ENCODE peak calls at places on chromosomes 1 and 21, in ten cellular contexts. E is HepG2, Q is cardiac fibroblast, T is fibroblast of lung, V is A549, A is mammary epithelial cell, L is fibroblast of pulmonary artery, W is dorsolateral prefrontal cortex, Y is heart right ventricle, M is fibroblast of mammary gland. P is an unnamed sample.

GRCh38 chr21:46195595-46196195 is 11.4 kb upstream of the SPATC1L start:
- DNase-seq in E (no peak), Q (no peak), T (no peak), V (no peak), A (no peak), L (no peak), W (no peak), Y (no peak), M (no peak), P (no peak)

GRCh38 chr21:45698493-45698947 is 55.0 kb downstream of the PCBP3 start:
- DNase-seq in E (no peak), Q (peak), T (peak), V (no peak), A (peak), L (peak), W (no peak), Y (peak), M (peak), P (no peak)

GRCh38 chr1:199794105-199794863 is 233.2 kb upstream of the NR5A2 start:
- DNase-seq in E (no peak), Q (peak), T (no peak), V (peak), A (peak), L (peak), W (no peak), Y (no peak), M (no peak), P (no peak)

GRCh38 chr1:207845109-207845508 is 65.8 kb downstream of the CD34 start:
- DNase-seq in E (no peak), Q (no peak), T (no peak), V (no peak), A (no peak), L (no peak), W (no peak), Y (no peak), M (no peak), P (no peak)

GRCh38 chr1:6359568-6360496 is 33.7 kb downstream of the ACOT7 start:
- DNase-seq in E (peak), Q (peak), T (peak), V (peak), A (peak), L (peak), W (no peak), Y (peak), M (peak), P (peak)

GRCh38 chr1:13469343-13469742 is 44.5 kb downstream of the LRRC38 start:
- DNase-seq in E (peak), Q (no peak), T (no peak), V (peak), A (no peak), L (peak), W (no peak), Y (no peak), M (no peak), P (peak)

GRCh38 chr1:58870298-58870676 is 86.4 kb upstream of the JUN start:
- DNase-seq in E (no peak), Q (no peak), T (peak), V (no peak), A (no peak), L (no peak), W (no peak), Y (no peak), M (no peak), P (no peak)

GRCh38 chr1:211327341-211327921 is 798 bp downstream of the TRAF5 start:
- DNase-seq in E (no peak), Q (peak), T (peak), V (no peak), A (peak), L (peak), W (no peak), Y (no peak), M (peak), P (peak)

GRCh38 chr21:44297525-44298290 is 2.1 kb upstream of the PFKL start:
- DNase-seq in E (peak), Q (peak), T (peak), V (peak), A (peak), L (peak), W (peak), Y (peak), M (peak), P (peak)

GRCh38 chr1:232192781-232193450 is 437.0 kb downstream of the SIPA1L2 start:
- DNase-seq in E (no peak), Q (no peak), T (peak), V (no peak), A (peak), L (no peak), W (no peak), Y (no peak), M (no peak), P (no peak)

GRCh38 chr1:41221995-41222991 is 19.8 kb downstream of the SCMH1 start:
- DNase-seq in E (no peak), Q (peak), T (peak), V (no peak), A (peak), L (peak), W (no peak), Y (no peak), M (no peak), P (peak)

GRCh38 chr1:15245593-15246325 is 1.3 kb upstream of the FHAD1 start:
- DNase-seq in E (no peak), Q (peak), T (peak), V (no peak), A (peak), L (peak), W (no peak), Y (no peak), M (peak), P (no peak)

GRCh38 chr1:99501871-99502270 is 144.0 kb upstream of the PALMD start:
- DNase-seq in E (peak), Q (no peak), T (no peak), V (no peak), A (no peak), L (no peak), W (no peak), Y (no peak), M (no peak), P (no peak)

GRCh38 chr1:226123212-226123560 is 60.7 kb downstream of the H3-3A start:
- DNase-seq in E (no peak), Q (no peak), T (no peak), V (no peak), A (no peak), L (no peak), W (peak), Y (no peak), M (no peak), P (no peak)

GRCh38 chr1:240539031-240539430 is 72.9 kb downstream of the GREM2 start:
- DNase-seq in E (no peak), Q (no peak), T (peak), V (no peak), A (no peak), L (no peak), W (no peak), Y (no peak), M (no peak), P (no peak)

DNA sequence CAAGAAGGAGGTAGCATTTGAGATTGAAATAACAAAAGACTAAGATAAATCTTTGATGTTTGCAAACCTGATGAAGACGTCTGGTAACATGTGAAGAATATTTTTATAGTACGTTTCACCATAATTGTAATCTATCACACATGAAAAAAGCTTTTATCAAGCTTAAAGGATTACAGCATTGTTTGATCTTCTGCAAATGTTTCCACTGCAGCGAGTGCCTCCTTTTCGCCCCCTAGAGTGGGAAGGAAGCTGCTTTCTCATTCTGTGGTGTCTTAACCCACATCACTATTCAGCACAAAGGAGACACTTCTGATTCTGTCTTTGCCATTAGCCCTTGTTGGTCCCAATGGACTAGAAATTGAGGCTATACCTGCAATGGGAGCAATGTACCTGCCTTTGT is 46.0 kb upstream of the IL12RB2 start:
- DNase-seq in E (no peak), Q (no peak), T (no peak), V (no peak), A (no peak), L (no peak), W (no peak), Y (no peak), M (no peak), P (no peak)
- TF ChIP-seq CTCF in E (no peak), Q (peak), T (no peak), V (no peak), A (no peak), L (peak), W (no peak), Y (no peak), M (peak), P (no peak)

GRCh38 chr1:93078935-93079654 is at the start of gene MTF2:
- DNase-seq in E (peak), Q (peak), T (peak), V (peak), A (peak), L (peak), W (peak), Y (peak), M (peak), P (peak)
- TF ChIP-seq CTCF in E (peak), Q (no peak), T (no peak), V (no peak), A (no peak), L (no peak), W (peak), Y (no peak), M (no peak), P (no peak)

DNA sequence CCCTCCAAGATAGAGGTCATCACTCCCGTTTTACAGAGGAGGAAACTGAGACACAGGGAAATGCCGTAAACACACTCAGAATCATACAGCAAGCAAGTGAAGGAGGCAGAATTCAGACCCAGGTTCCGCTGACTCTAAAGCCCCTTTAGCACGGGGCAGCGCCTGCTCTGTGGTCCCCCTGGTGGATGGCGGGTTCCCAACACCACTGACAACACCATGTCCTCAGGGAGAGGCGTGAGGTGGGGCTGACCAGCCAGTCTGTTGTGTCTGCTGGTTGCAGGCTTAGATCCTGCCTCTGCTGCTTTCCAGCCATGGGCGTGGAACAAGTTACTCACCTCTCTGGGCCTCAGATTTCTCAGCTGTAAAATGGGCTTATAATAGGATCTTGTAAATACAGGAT is 617.3 kb downstream of the MATN1 start:
- DNase-seq in E (peak), Q (peak), T (peak), V (peak), A (no peak), L (peak), W (no peak), Y (no peak), M (peak), P (no peak)
- TF ChIP-seq CTCF in E (peak), Q (peak), T (peak), V (peak), A (peak), L (peak), W (no peak), Y (peak), M (peak), P (peak)

GRCh38 chr1:154896811-154897286 is 26.8 kb upstream of the KCNN3 start:
- DNase-seq in E (no peak), Q (no peak), T (no peak), V (no peak), A (no peak), L (no peak), W (peak), Y (no peak), M (no peak), P (no peak)
- TF ChIP-seq CTCF in E (no peak), Q (no peak), T (no peak), V (no peak), A (no peak), L (no peak), W (no peak), Y (no peak), M (no peak), P (no peak)